ENCODE peak calls at places on chromosomes 1 and 21, in eight cellular contexts. One of them, this sample, is unnamed.

GRCh38 chr1:19597463-19598309 is 46.4 kb upstream of the NBL1 start:
- DNase-seq in upper lobe of right lung: no peak
- DNase-seq in endothelial cell: no peak
- DNase-seq in MM.1S: peak
- DNase-seq in HCT116: peak
- DNase-seq in A549: peak
- DNase-seq in LNCaP clone FGC: no peak
- DNase-seq in fibroblast of pulmonary artery: peak
- DNase-seq in this sample: peak

GRCh38 chr1:185260611-185261010 is 56.4 kb downstream of the IVNS1ABP start:
- DNase-seq in upper lobe of right lung: no peak
- DNase-seq in endothelial cell: no peak
- DNase-seq in MM.1S: no peak
- DNase-seq in HCT116: no peak
- DNase-seq in A549: no peak
- DNase-seq in LNCaP clone FGC: no peak
- DNase-seq in fibroblast of pulmonary artery: no peak
- DNase-seq in this sample: no peak

GRCh38 chr1:1020000-1020404 is at the start of gene AGRN:
- DNase-seq in upper lobe of right lung: no peak
- DNase-seq in endothelial cell: no peak
- DNase-seq in MM.1S: peak
- DNase-seq in HCT116: no peak
- DNase-seq in A549: no peak
- DNase-seq in LNCaP clone FGC: no peak
- DNase-seq in fibroblast of pulmonary artery: no peak
- DNase-seq in this sample: peak

GRCh38 chr1:7199077-7199779 is 414.0 kb downstream of the CAMTA1 start:
- DNase-seq in upper lobe of right lung: no peak
- DNase-seq in endothelial cell: no peak
- DNase-seq in MM.1S: no peak
- DNase-seq in HCT116: no peak
- DNase-seq in A549: no peak
- DNase-seq in LNCaP clone FGC: no peak
- DNase-seq in fibroblast of pulmonary artery: no peak
- DNase-seq in this sample: no peak

GRCh38 chr1:41469706-41470105 is 14.8 kb downstream of the EDN2 start:
- DNase-seq in upper lobe of right lung: no peak
- DNase-seq in endothelial cell: no peak
- DNase-seq in MM.1S: no peak
- DNase-seq in HCT116: no peak
- DNase-seq in A549: no peak
- DNase-seq in LNCaP clone FGC: no peak
- DNase-seq in fibroblast of pulmonary artery: no peak
- DNase-seq in this sample: no peak

GRCh38 chr1:20847619-20848080 is 60.5 kb upstream of the HP1BP3 start:
- DNase-seq in upper lobe of right lung: no peak
- DNase-seq in endothelial cell: no peak
- DNase-seq in MM.1S: no peak
- DNase-seq in HCT116: peak
- DNase-seq in A549: peak
- DNase-seq in LNCaP clone FGC: no peak
- DNase-seq in fibroblast of pulmonary artery: peak
- DNase-seq in this sample: no peak

GRCh38 chr1:107741242-107741641 is 223.7 kb downstream of the VAV3 start:
- DNase-seq in upper lobe of right lung: no peak
- DNase-seq in endothelial cell: no peak
- DNase-seq in MM.1S: no peak
- DNase-seq in HCT116: no peak
- DNase-seq in A549: no peak
- DNase-seq in LNCaP clone FGC: no peak
- DNase-seq in fibroblast of pulmonary artery: no peak
- DNase-seq in this sample: no peak

GRCh38 chr1:184059887-184060286 is 8.4 kb downstream of the TSEN15 start:
- DNase-seq in upper lobe of right lung: no peak
- DNase-seq in endothelial cell: no peak
- DNase-seq in MM.1S: no peak
- DNase-seq in HCT116: no peak
- DNase-seq in A549: no peak
- DNase-seq in LNCaP clone FGC: no peak
- DNase-seq in fibroblast of pulmonary artery: no peak
- DNase-seq in this sample: no peak

GRCh38 chr1:97632075-97632474 is 288.8 kb downstream of the DPYD start:
- DNase-seq in upper lobe of right lung: no peak
- DNase-seq in endothelial cell: no peak
- DNase-seq in MM.1S: no peak
- DNase-seq in HCT116: no peak
- DNase-seq in A549: no peak
- DNase-seq in LNCaP clone FGC: no peak
- DNase-seq in fibroblast of pulmonary artery: peak
- DNase-seq in this sample: peak

GRCh38 chr21:41529769-41530168 is 21.8 kb upstream of the TMPRSS2 start:
- DNase-seq in upper lobe of right lung: no peak
- DNase-seq in endothelial cell: no peak
- DNase-seq in MM.1S: no peak
- DNase-seq in HCT116: no peak
- DNase-seq in A549: no peak
- DNase-seq in LNCaP clone FGC: no peak
- DNase-seq in fibroblast of pulmonary artery: no peak
- DNase-seq in this sample: no peak

GRCh38 chr1:99766378-99766800 is at the start of gene FRRS1:
- DNase-seq in upper lobe of right lung: peak
- DNase-seq in endothelial cell: peak
- DNase-seq in MM.1S: peak
- DNase-seq in HCT116: peak
- DNase-seq in A549: peak
- DNase-seq in LNCaP clone FGC: peak
- DNase-seq in fibroblast of pulmonary artery: peak
- DNase-seq in this sample: peak
- TF ChIP-seq CTCF in upper lobe of right lung: no peak
- TF ChIP-seq CTCF in endothelial cell: no peak
- TF ChIP-seq CTCF in MM.1S: no peak
- TF ChIP-seq CTCF in HCT116: no peak
- TF ChIP-seq CTCF in A549: no peak
- TF ChIP-seq CTCF in LNCaP clone FGC: no peak
- TF ChIP-seq CTCF in fibroblast of pulmonary artery: no peak
- TF ChIP-seq CTCF in this sample: no peak

GRCh38 chr1:76868154-76868882 is 1.0 kb downstream of the ST6GALNAC5 start:
- DNase-seq in upper lobe of right lung: peak
- DNase-seq in endothelial cell: peak
- DNase-seq in MM.1S: peak
- DNase-seq in HCT116: no peak
- DNase-seq in A549: peak
- DNase-seq in LNCaP clone FGC: no peak
- DNase-seq in fibroblast of pulmonary artery: peak
- DNase-seq in this sample: peak
- TF ChIP-seq CTCF in upper lobe of right lung: peak
- TF ChIP-seq CTCF in endothelial cell: no peak
- TF ChIP-seq CTCF in MM.1S: peak
- TF ChIP-seq CTCF in HCT116: no peak
- TF ChIP-seq CTCF in A549: peak
- TF ChIP-seq CTCF in LNCaP clone FGC: peak
- TF ChIP-seq CTCF in fibroblast of pulmonary artery: no peak
- TF ChIP-seq CTCF in this sample: peak

GRCh38 chr1:17437260-17438175 is 2.0 kb downstream of the RCC2 start:
- DNase-seq in upper lobe of right lung: peak
- DNase-seq in endothelial cell: peak
- DNase-seq in MM.1S: peak
- DNase-seq in HCT116: no peak
- DNase-seq in A549: no peak
- DNase-seq in LNCaP clone FGC: no peak
- DNase-seq in fibroblast of pulmonary artery: peak
- DNase-seq in this sample: peak

GRCh38 chr1:17440074-17440826 is 773 bp upstream of the RCC2 start:
- DNase-seq in upper lobe of right lung: no peak
- DNase-seq in endothelial cell: no peak
- DNase-seq in MM.1S: no peak
- DNase-seq in HCT116: no peak
- DNase-seq in A549: no peak
- DNase-seq in LNCaP clone FGC: no peak
- DNase-seq in fibroblast of pulmonary artery: no peak
- DNase-seq in this sample: no peak

GRCh38 chr1:17439250-17440073 is at the start of gene RCC2:
- DNase-seq in upper lobe of right lung: peak
- DNase-seq in endothelial cell: peak
- DNase-seq in MM.1S: peak
- DNase-seq in HCT116: peak
- DNase-seq in A549: peak
- DNase-seq in LNCaP clone FGC: peak
- DNase-seq in fibroblast of pulmonary artery: peak
- DNase-seq in this sample: peak

GRCh38 chr1:17438176-17438976 is 1.1 kb downstream of the RCC2 start:
- DNase-seq in upper lobe of right lung: peak
- DNase-seq in endothelial cell: peak
- DNase-seq in MM.1S: peak
- DNase-seq in HCT116: no peak
- DNase-seq in A549: no peak
- DNase-seq in LNCaP clone FGC: no peak
- DNase-seq in fibroblast of pulmonary artery: peak
- DNase-seq in this sample: peak

DNA sequence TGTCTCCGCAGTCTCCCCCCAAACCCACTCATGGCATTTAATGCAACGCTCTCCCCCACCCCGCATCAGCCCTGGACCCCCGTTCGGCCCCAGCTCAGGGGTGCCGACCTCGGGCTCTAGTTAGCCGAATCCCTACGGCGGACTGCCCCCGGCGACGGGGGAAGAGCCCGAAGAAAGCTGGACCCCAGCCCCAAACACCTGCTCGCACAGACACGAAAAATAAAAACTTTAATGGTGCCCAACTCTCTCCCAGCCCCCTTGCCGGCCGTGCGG is 564 bp downstream of the RCC2 start:
- DNase-seq in upper lobe of right lung: no peak
- DNase-seq in endothelial cell: peak
- DNase-seq in MM.1S: no peak
- DNase-seq in HCT116: no peak
- DNase-seq in A549: no peak
- DNase-seq in LNCaP clone FGC: no peak
- DNase-seq in fibroblast of pulmonary artery: no peak
- DNase-seq in this sample: no peak
- TF ChIP-seq CTCF in upper lobe of right lung: no peak
- TF ChIP-seq CTCF in endothelial cell: no peak
- TF ChIP-seq CTCF in MM.1S: no peak
- TF ChIP-seq CTCF in HCT116: no peak
- TF ChIP-seq CTCF in A549: no peak
- TF ChIP-seq CTCF in LNCaP clone FGC: no peak
- TF ChIP-seq CTCF in fibroblast of pulmonary artery: no peak
- TF ChIP-seq CTCF in this sample: no peak

DNA sequence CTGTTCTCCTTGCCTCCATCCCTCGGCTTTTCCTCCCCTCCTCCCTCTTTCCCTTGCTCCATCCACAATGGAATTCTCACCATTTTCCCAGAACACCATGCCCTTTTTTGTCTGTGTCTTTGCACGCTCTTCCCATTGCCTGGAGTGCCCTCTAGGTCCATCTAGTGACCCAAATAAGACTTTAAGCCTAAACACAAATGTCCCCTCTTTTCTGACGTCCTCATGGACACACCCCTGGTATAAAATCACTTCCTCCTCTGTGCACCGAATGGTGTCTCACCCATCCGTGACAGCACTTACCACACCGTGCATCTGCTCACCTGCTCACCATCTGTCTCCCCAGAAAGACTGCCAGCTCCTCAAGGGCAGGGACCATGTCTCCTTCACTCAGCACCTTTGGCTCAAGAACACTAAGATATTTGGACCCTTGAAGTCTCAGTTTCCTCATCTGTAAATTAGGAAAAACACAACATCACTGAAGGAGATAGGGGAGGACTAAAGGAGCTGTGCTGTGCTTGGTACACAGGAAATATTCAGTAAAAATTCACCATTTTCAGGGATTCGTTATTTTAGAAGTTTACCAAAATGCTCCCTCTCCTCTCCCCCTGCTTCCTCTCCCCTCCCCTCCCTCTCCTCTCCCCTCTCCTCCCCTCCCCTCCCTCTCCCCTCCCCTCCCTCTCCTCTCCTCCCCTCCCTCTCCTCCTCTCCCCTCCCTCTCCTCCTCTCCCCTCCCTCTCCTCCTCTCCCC is 23.7 kb upstream of the CPT2 start:
- DNase-seq in upper lobe of right lung: no peak
- DNase-seq in endothelial cell: no peak
- DNase-seq in MM.1S: no peak
- DNase-seq in HCT116: no peak
- DNase-seq in A549: peak
- DNase-seq in LNCaP clone FGC: no peak
- DNase-seq in fibroblast of pulmonary artery: peak
- DNase-seq in this sample: peak
- TF ChIP-seq CTCF in upper lobe of right lung: peak
- TF ChIP-seq CTCF in endothelial cell: no peak
- TF ChIP-seq CTCF in MM.1S: no peak
- TF ChIP-seq CTCF in HCT116: peak
- TF ChIP-seq CTCF in A549: peak
- TF ChIP-seq CTCF in LNCaP clone FGC: peak
- TF ChIP-seq CTCF in fibroblast of pulmonary artery: peak
- TF ChIP-seq CTCF in this sample: peak

GRCh38 chr1:226443033-226443432 is 35.1 kb upstream of the PARP1 start:
- DNase-seq in upper lobe of right lung: no peak
- DNase-seq in endothelial cell: no peak
- DNase-seq in MM.1S: peak
- DNase-seq in HCT116: peak
- DNase-seq in A549: no peak
- DNase-seq in LNCaP clone FGC: no peak
- DNase-seq in fibroblast of pulmonary artery: peak
- DNase-seq in this sample: no peak

GRCh38 chr1:226446058-226446457 is 38.2 kb upstream of the PARP1 start:
- DNase-seq in upper lobe of right lung: no peak
- DNase-seq in endothelial cell: no peak
- DNase-seq in MM.1S: no peak
- DNase-seq in HCT116: no peak
- DNase-seq in A549: no peak
- DNase-seq in LNCaP clone FGC: no peak
- DNase-seq in fibroblast of pulmonary artery: no peak
- DNase-seq in this sample: no peak

GRCh38 chr1:226447932-226448670 is 40.2 kb upstream of the PARP1 start:
- DNase-seq in upper lobe of right lung: no peak
- DNase-seq in endothelial cell: no peak
- DNase-seq in MM.1S: no peak
- DNase-seq in HCT116: no peak
- DNase-seq in A549: no peak
- DNase-seq in LNCaP clone FGC: no peak
- DNase-seq in fibroblast of pulmonary artery: no peak
- DNase-seq in this sample: no peak

GRCh38 chr1:226443439-226443838 is 35.5 kb upstream of the PARP1 start:
- DNase-seq in upper lobe of right lung: no peak
- DNase-seq in endothelial cell: no peak
- DNase-seq in MM.1S: no peak
- DNase-seq in HCT116: peak
- DNase-seq in A549: no peak
- DNase-seq in LNCaP clone FGC: no peak
- DNase-seq in fibroblast of pulmonary artery: peak
- DNase-seq in this sample: no peak

DNA sequence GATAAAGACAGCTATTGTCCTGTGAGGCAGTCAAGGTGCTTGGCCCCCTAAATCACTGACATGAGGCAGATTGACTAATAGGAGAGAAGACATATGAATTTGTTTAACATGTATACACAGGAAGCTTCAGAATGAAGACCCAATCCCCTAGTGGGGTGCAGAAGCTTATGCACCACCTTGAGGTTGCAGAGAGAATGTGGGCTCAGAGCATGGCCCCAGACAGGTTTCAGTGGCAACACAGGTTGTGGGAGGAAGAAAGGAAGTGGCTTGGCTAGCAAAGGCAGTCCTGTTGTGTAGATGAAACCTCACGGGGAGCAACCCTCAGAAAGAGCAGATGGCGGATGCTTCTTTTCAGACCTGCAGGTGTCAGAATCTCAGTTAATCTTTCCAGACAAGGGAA is 37.0 kb upstream of the PARP1 start:
- DNase-seq in upper lobe of right lung: no peak
- DNase-seq in endothelial cell: no peak
- DNase-seq in MM.1S: peak
- DNase-seq in HCT116: no peak
- DNase-seq in A549: no peak
- DNase-seq in LNCaP clone FGC: no peak
- DNase-seq in fibroblast of pulmonary artery: no peak
- DNase-seq in this sample: no peak
- TF ChIP-seq CTCF in upper lobe of right lung: no peak
- TF ChIP-seq CTCF in endothelial cell: no peak
- TF ChIP-seq CTCF in MM.1S: peak
- TF ChIP-seq CTCF in HCT116: no peak
- TF ChIP-seq CTCF in A549: no peak
- TF ChIP-seq CTCF in LNCaP clone FGC: no peak
- TF ChIP-seq CTCF in fibroblast of pulmonary artery: no peak
- TF ChIP-seq CTCF in this sample: no peak